ENCODE peak calls at places on chromosomes 1 and 21, in nine cellular contexts. I, S, K, O, G, J, Q, P and U are unnamed samples.

GRCh38 chr1:156836041-156836654 is 19.5 kb upstream of the SH2D2A start:
- DNase-seq in O (no peak), P (no peak), S (no peak), J (no peak), Q (no peak), K (peak; percentile 45), I (no peak), G (no peak), U (no peak)

GRCh38 chr21:42559326-42559725 is 45.7 kb downstream of the SLC37A1 start:
- DNase-seq in O (no peak), I (peak; percentile 49), J (no peak), Q (no peak), K (peak; percentile 59), P (no peak), G (no peak), S (no peak), U (no peak)

GRCh38 chr21:16563795-16564194 is 834.0 kb downstream of the USP25 start:
- DNase-seq in Q (no peak), P (no peak), G (no peak), K (no peak), J (no peak), O (peak; percentile 81), I (no peak), S (no peak), U (no peak)

GRCh38 chr1:41868241-41868953 is 50.3 kb downstream of the HIVEP3 start:
- DNase-seq in P (no peak), O (no peak), Q (no peak), G (no peak), S (no peak), I (no peak), K (no peak), J (no peak), U (no peak)

GRCh38 chr1:27302612-27303011 is 19.4 kb upstream of the TMEM222 start:
- DNase-seq in G (no peak), J (no peak), K (no peak), P (no peak), S (no peak), O (no peak), Q (no peak), I (no peak), U (no peak)

GRCh38 chr1:234373938-234374240 is 633 bp downstream of the COA6 start:
- DNase-seq in O (no peak), K (no peak), P (no peak), Q (no peak), S (no peak), I (no peak), G (no peak), J (no peak), U (no peak)

GRCh38 chr1:215595231-215595630 is 28.1 kb downstream of the KCTD3 start:
- DNase-seq in Q (no peak), K (no peak), I (no peak), P (no peak), O (no peak), J (no peak), G (no peak), S (no peak), U (no peak)

GRCh38 chr1:182616130-182617074 is 12.2 kb upstream of the RGS16 start:
- DNase-seq in P (peak; percentile 86), O (peak; percentile 84), S (peak; percentile 60), K (peak; percentile 90), G (peak; percentile 79), Q (peak; percentile 67), J (peak; percentile 69), I (peak; percentile 93), U (peak; percentile 86)

GRCh38 chr1:230681599-230681998 is 32.3 kb downstream of the AGT start:
- DNase-seq in P (no peak), O (no peak), Q (no peak), G (no peak), K (no peak), J (peak; percentile 71), S (no peak), I (no peak), U (no peak)

GRCh38 chr1:15709226-15709625 is 25.1 kb downstream of the PLEKHM2 start:
- DNase-seq in P (no peak), O (no peak), S (no peak), K (no peak), J (no peak), I (no peak), G (no peak), Q (no peak), U (no peak)

GRCh38 chr1:90443340-90443739 is 273.8 kb downstream of the BARHL2 start:
- DNase-seq in J (no peak), G (no peak), Q (no peak), K (no peak), S (no peak), O (no peak), P (no peak), I (no peak), U (no peak)

GRCh38 chr1:7587108-7587507 is 184.0 kb upstream of the VAMP3 start:
- DNase-seq in O (no peak), Q (no peak), I (peak; percentile 31), S (no peak), G (no peak), J (no peak), K (peak; percentile 62), P (no peak), U (no peak)

GRCh38 chr1:200386416-200386815 is 23.4 kb downstream of the ZNF281 start:
- DNase-seq in S (no peak), O (no peak), G (no peak), J (no peak), P (no peak), K (no peak), I (no peak), Q (no peak), U (no peak)

GRCh38 chr1:233465745-233466343 is 138.3 kb downstream of the MAP3K21 start:
- DNase-seq in Q (no peak), P (no peak), S (no peak), O (no peak), I (no peak), K (no peak), G (no peak), J (no peak), U (no peak)

GRCh38 chr1:212637902-212638301 is 29.3 kb downstream of the ATF3 start:
- DNase-seq in Q (no peak), J (no peak), G (no peak), S (no peak), O (no peak), I (no peak), P (no peak), K (no peak), U (no peak)